ENCODE peak calls at places on chromosome 2, in four cellular contexts. Y is IMR-90, R is GM12878, X is hepatocyte. U is an unnamed sample.
A peak's percentile ranks its signal among the peaks of the same experiment; 100 is the strongest.

GRCh38 chr2:96655491-96655973 is 13.0 kb downstream of the FER1L5 start:
- DNase-seq in X (no peak), Y (no peak), R (no peak), U (no peak)

GRCh38 chr2:46434851-46435273 is 44.5 kb upstream of the TMEM247 start:
- DNase-seq in R (no peak), X (no peak), Y (peak; percentile 97), U (peak; percentile 82)

GRCh38 chr2:161369311-161369710 is 46.8 kb upstream of the TBR1 start:
- DNase-seq in X (no peak), Y (peak; percentile 8), R (no peak), U (no peak)

GRCh38 chr2:238927746-238928519 is 80.0 kb downstream of the TWIST2 start:
- DNase-seq in X (no peak), Y (no peak), R (no peak), U (no peak)

GRCh38 chr2:40030451-40030975 is 251.5 kb upstream of the THUMPD2 start:
- DNase-seq in X (no peak), R (no peak), Y (peak; percentile 43), U (no peak)

GRCh38 chr2:58895849-58896248 is 654.7 kb upstream of the FANCL start:
- DNase-seq in R (no peak), X (no peak), Y (no peak), U (no peak)

GRCh38 chr2:222336442-222336841 is 37.6 kb upstream of the PAX3 start:
- DNase-seq in Y (no peak), X (no peak), R (no peak), U (no peak)

GRCh38 chr2:62527478-62528210 is 21.6 kb upstream of the TMEM17 start:
- DNase-seq in Y (no peak), R (no peak), X (no peak), U (no peak)

GRCh38 chr2:101380376-101380775 is 6.9 kb downstream of the CREG2 start:
- DNase-seq in X (no peak), R (no peak), Y (peak; percentile 71), U (peak; percentile 96)

GRCh38 chr2:217151509-217152206 is 291.8 kb upstream of the TNP1 start:
- DNase-seq in X (no peak), R (no peak), Y (no peak), U (no peak)

GRCh38 chr2:152176113-152176714 is 651 bp upstream of the STAM2 start:
- DNase-seq in R (no peak), Y (peak; percentile 38), X (no peak), U (peak; percentile 45)

GRCh38 chr2:219987830-219988229 is 360.4 kb downstream of the SLC4A3 start:
- DNase-seq in X (peak; percentile 60), Y (peak; percentile 93), R (no peak), U (peak; percentile 60)

GRCh38 chr2:160271166-160272086 is 71.4 kb upstream of the ITGB6 start:
- DNase-seq in Y (no peak), X (peak; percentile 69), R (no peak), U (no peak)

GRCh38 chr2:195657634-195658540 is 861 bp downstream of the SLC39A10 start:
- DNase-seq in X (peak; percentile 81), R (no peak), Y (peak; percentile 87), U (peak; percentile 25)

GRCh38 chr2:131016826-131017596 is 76.2 kb downstream of the FAM168B start:
- DNase-seq in Y (peak; percentile 72), R (no peak), X (peak; percentile 49), U (peak; percentile 98)

GRCh38 chr2:239584986-239585385 is 184.2 kb upstream of the HDAC4 start:
- DNase-seq in R (no peak), Y (no peak), X (no peak), U (no peak)

GRCh38 chr2:195562624-195563566 is 94.1 kb upstream of the SLC39A10 start:
- DNase-seq in X (no peak), Y (peak; percentile 42), R (no peak), U (no peak)

GRCh38 chr2:168401048-168401556 is 55.0 kb upstream of the CERS6 start:
- DNase-seq in R (no peak), Y (no peak), X (no peak), U (no peak)

GRCh38 chr2:7430869-7431641 is 513.8 kb downstream of the RNF144A start:
- DNase-seq in X (peak; percentile 76), R (no peak), Y (no peak), U (no peak)

GRCh38 chr2:118989481-118989880 is 47.5 kb downstream of the MARCO start:
- DNase-seq in Y (no peak), R (no peak), X (no peak), U (no peak)

GRCh38 chr2:23020659-23021058 is 364.3 kb upstream of the KLHL29 start:
- DNase-seq in X (peak; percentile 20), R (no peak), Y (no peak), U (no peak)

GRCh38 chr2:63667132-63667531 is 78.4 kb downstream of the MDH1 start:
- DNase-seq in R (no peak), Y (no peak), X (no peak), U (no peak)

GRCh38 chr2:150859872-150860271 is 372.4 kb upstream of the RND3 start:
- DNase-seq in R (no peak), X (no peak), Y (no peak), U (no peak)

GRCh38 chr2:205405752-205406151 is 276.5 kb upstream of the NRP2 start:
- DNase-seq in Y (peak; percentile 94), X (peak; percentile 5), R (no peak), U (peak; percentile 16)

GRCh38 chr2:149076863-149077412 is 38.4 kb downstream of the LYPD6B start:
- DNase-seq in X (no peak), Y (no peak), R (no peak), U (no peak)

GRCh38 chr2:10547011-10547410 is 98.9 kb upstream of the ODC1 start:
- DNase-seq in R (no peak), Y (peak; percentile 58), X (no peak), U (peak; percentile 26)

GRCh38 chr2:88057437-88057844 is 1.9 kb upstream of the KRCC1 start:
- DNase-seq in R (no peak), X (no peak), Y (no peak), U (no peak)

DNA sequence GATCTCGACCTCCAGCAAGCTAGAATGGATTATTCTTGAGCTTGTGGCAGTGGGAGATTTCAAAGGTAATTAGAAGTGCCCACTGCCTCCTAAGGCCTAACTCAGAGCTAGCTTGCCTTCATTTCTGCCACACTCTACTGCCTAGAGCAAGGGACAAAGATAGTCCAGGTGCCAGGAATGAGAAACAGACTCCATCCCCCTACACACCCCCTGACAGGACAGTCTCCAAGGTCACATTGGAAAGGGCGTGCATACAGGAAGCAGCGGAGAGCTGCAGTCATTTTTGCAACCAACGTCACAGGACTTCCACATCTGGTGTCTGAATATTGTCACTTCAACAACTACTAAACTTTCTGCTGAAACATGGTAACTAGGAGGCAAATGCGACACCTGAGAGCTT is 101.0 kb upstream of the SH3BP4 start:
- DNase-seq in R (no peak), Y (no peak), X (no peak), U (no peak)
- H3K27ac ChIP-seq in R (no peak overlapping the region), Y (no peak overlapping the region), X (no peak overlapping the region), U (no peak overlapping the region)

GRCh38 chr2:76247006-76247405 is 536.3 kb upstream of the GCFC2 start:
- DNase-seq in X (no peak), Y (no peak), R (no peak), U (no peak)

GRCh38 chr2:76256689-76257088 is 546.0 kb upstream of the GCFC2 start:
- DNase-seq in Y (no peak), X (no peak), R (no peak), U (peak; percentile 23)

GRCh38 chr2:76252704-76253103 is 542.0 kb upstream of the GCFC2 start:
- DNase-seq in X (no peak), R (no peak), Y (no peak), U (no peak)

GRCh38 chr2:76251342-76251741 is 540.6 kb upstream of the GCFC2 start:
- DNase-seq in Y (no peak), R (no peak), X (no peak), U (no peak)
- TF ChIP-seq CTCF in Y (no peak), R (no peak), X (no peak), U (no peak)

DNA sequence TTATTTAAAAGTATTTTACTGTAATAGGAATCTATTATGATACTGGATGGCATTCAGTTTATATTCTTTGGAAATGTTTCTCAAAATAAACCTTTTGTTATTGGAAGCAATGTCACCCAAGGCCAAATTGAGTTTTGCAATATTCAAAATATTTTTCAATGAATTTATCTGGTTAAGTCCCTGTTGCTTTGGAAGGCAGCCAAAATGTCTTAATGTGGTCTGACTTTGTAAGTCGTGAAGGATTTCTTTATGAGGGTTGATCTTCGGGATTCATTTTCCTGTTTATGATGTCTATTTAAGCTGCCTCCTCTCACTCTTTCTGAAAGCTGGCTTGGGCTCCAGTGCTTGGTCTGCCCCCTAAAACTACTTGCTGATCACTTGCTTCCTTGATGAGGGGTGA is 141.1 kb downstream of the ANTXR1 start:
- DNase-seq in X (peak; percentile 32), R (no peak), Y (peak; percentile 60), U (no peak)
- H3K27ac ChIP-seq in X (peak overlapping the region; percentile 69), R (no peak overlapping the region), Y (peak overlapping the region; percentile 77), U (no peak overlapping the region)

DNA sequence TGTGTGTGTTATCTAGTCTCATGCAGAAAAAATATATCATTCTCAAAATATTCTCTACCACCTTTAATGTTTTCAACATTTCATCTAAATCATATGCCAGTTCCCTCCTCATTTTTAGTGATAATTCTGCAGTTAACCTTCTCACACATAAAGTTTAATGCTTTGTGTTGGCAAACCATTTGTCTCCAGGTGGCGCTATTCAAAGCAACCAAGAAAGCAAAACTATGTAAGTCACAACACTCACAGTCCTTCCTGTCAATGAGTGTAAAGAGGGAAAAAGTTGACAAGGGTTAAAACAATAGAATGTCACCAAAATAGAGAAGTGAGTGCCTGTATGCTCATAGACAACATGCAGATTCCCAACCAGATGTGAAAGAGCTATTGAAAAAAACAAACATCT is 961.6 kb upstream of the LRRTM1 start:
- DNase-seq in X (peak; percentile 44), R (no peak), Y (no peak), U (no peak)
- TF ChIP-seq CTCF in X (peak; percentile 57), R (peak; percentile 44), Y (no peak), U (peak; percentile 39)

GRCh38 chr2:66507673-66508127 is 72.8 kb downstream of the MEIS1 start:
- DNase-seq in Y (no peak), R (no peak), X (no peak), U (no peak)
- H3K27ac ChIP-seq in Y (peak overlapping the region; percentile 50), R (no peak overlapping the region), X (peak overlapping the region; percentile 45), U (no peak overlapping the region)

DNA sequence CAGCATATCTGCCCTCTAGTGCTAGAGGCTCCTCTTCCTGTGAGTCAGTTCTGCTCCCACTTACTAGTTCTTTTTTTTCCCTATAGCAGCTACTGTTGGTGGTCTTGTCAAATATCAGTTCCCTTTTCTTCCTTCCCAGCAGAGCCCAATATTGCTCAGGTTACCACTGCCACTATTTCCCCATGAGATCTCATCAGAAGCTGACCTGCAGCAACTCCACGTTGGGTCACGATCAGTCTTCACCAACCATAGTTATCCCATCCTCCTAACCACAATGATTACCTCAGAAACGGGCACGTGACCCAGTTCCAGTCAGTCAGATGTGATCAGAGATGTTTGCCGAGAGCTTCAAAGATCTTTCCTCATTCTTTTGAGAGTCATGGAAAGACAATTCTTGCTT is 59.7 kb upstream of the CAPN13 start:
- DNase-seq in X (no peak), R (no peak), Y (no peak), U (no peak)
- TF ChIP-seq CTCF in X (no peak), R (no peak), Y (no peak), U (no peak)

GRCh38 chr2:85590950-85591349 is 4.6 kb upstream of the RNF181 start:
- DNase-seq in X (no peak), R (no peak), Y (no peak), U (no peak)
- H3K27ac ChIP-seq in X (peak overlapping the region; percentile 79), R (no peak overlapping the region), Y (peak overlapping the region; percentile 38), U (peak overlapping the region; percentile 65)